ENCODE peak calls at places on chromosomes 2 and 18, in seven cellular contexts. B is cardiac muscle cell, M is Peyer's patch, F is thyroid gland, X is PC-3, L is esophagus muscularis mucosa, Q is IMR-90. Z is an unnamed sample.

GRCh38 chr2:112933261-112933660 is 22.3 kb downstream of the IL37 start:
- DNase-seq in B (no peak), M (no peak), F (no peak), X (no peak), L (no peak), Q (no peak), Z (peak; percentile 75)

GRCh38 chr2:8202139-8202538 is 479.7 kb upstream of the ID2 start:
- DNase-seq in B (no peak), M (no peak), F (no peak), X (peak; percentile 68), L (no peak), Q (no peak), Z (no peak)

GRCh38 chr18:13176847-13177246 is 41.7 kb upstream of the LDLRAD4 start:
- DNase-seq in B (no peak), M (no peak), F (no peak), X (no peak), L (no peak), Q (no peak), Z (no peak)

GRCh38 chr18:36673452-36673851 is 155.3 kb downstream of the TPGS2 start:
- DNase-seq in B (no peak), M (no peak), F (no peak), X (no peak), L (no peak), Q (no peak), Z (no peak)

GRCh38 chr2:53896864-53897263 is 37.1 kb upstream of the GPR75 start:
- DNase-seq in B (peak; percentile 28), M (no peak), F (no peak), X (peak; percentile 76), L (no peak), Q (peak; percentile 77), Z (no peak)

GRCh38 chr2:38168710-38169480 is 92.9 kb upstream of the CYP1B1 start:
- DNase-seq in B (no peak), M (no peak), F (no peak), X (peak; percentile 17), L (no peak), Q (peak; percentile 69), Z (no peak)

GRCh38 chr2:182435754-182436153 is 8.9 kb upstream of the PDE1A start:
- DNase-seq in B (peak; percentile 41), M (no peak), F (no peak), X (peak; percentile 22), L (no peak), Q (peak; percentile 65), Z (no peak)

GRCh38 chr2:204717591-204717990 is 172.3 kb downstream of the PARD3B start:
- DNase-seq in B (no peak), M (no peak), F (no peak), X (no peak), L (no peak), Q (no peak), Z (no peak)

GRCh38 chr18:9661564-9661963 is 46.5 kb upstream of the RAB31 start:
- DNase-seq in B (peak; percentile 23), M (no peak), F (no peak), X (peak; percentile 56), L (no peak), Q (peak; percentile 40), Z (peak; percentile 40)

GRCh38 chr2:181341855-181342594 is 115.2 kb upstream of the ITGA4 start:
- DNase-seq in B (no peak), M (no peak), F (no peak), X (no peak), L (no peak), Q (no peak), Z (no peak)

GRCh38 chr2:182077451-182078142 is 91.9 kb downstream of the PPP1R1C start:
- DNase-seq in B (peak; percentile 91), M (no peak), F (peak; percentile 19), X (peak; percentile 95), L (no peak), Q (peak; percentile 95), Z (no peak)

GRCh38 chr2:60370835-60371618 is 182.4 kb downstream of the BCL11A start:
- DNase-seq in B (no peak), M (no peak), F (no peak), X (no peak), L (no peak), Q (no peak), Z (peak; percentile 81)

GRCh38 chr2:229254206-229254605 is 16.9 kb downstream of the PID1 start:
- DNase-seq in B (no peak), M (no peak), F (no peak), X (no peak), L (no peak), Q (no peak), Z (no peak)

GRCh38 chr2:30979822-30980245 is 158.4 kb downstream of the GALNT14 start:
- DNase-seq in B (peak; percentile 36), M (no peak), F (no peak), X (peak; percentile 84), L (no peak), Q (peak; percentile 13), Z (no peak)

GRCh38 chr2:98805412-98806265 is 74.7 kb upstream of the MGAT4A start:
- DNase-seq in B (peak; percentile 85), M (no peak), F (peak; percentile 69), X (peak; percentile 78), L (peak; percentile 87), Q (peak; percentile 8), Z (peak; percentile 69)

GRCh38 chr2:57160976-57161375 is 885.6 kb upstream of the VRK2 start:
- DNase-seq in B (no peak), M (no peak), F (no peak), X (peak; percentile 45), L (no peak), Q (no peak), Z (no peak)

GRCh38 chr2:26568076-26568890 is 72.9 kb downstream of the CIB4 start:
- DNase-seq in B (no peak), M (no peak), F (no peak), X (no peak), L (no peak), Q (no peak), Z (no peak)

DNA sequence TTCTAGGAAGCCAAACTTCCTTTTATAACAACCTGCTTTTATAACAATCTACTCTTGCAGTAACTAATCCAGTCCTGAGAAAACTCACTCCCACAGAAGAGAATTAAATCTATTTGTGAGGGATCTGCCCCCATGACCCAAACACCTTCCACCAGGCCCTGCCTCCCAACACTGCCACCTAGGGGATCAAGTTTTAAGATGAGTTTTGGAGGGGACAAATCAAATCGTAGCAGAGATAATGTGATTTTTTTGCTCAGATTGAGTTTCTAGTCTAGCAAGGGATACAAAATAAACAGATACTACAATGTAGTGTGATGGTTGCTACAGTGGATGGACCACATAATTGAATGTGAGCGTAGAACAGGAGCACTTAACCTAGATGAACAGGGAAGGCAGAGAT is 52.2 kb downstream of the NCOA1 start:
- DNase-seq in B (no peak), M (no peak), F (no peak), X (peak; percentile 46), L (no peak), Q (no peak), Z (no peak)
- TF ChIP-seq CTCF in B (peak; percentile 15), M (peak; percentile 4), F (no peak), X (peak; percentile 72), L (no peak), Q (no peak), Z (no peak)

GRCh38 chr2:227020416-227020815 is 143.6 kb downstream of the COL4A4 start:
- DNase-seq in B (no peak), M (no peak), F (no peak), X (no peak), L (no peak), Q (no peak), Z (no peak)
- TF ChIP-seq CTCF in B (no peak), M (no peak), F (no peak), X (no peak), L (no peak), Q (no peak), Z (no peak)

GRCh38 chr2:42328148-42328833 is 32.7 kb downstream of the COX7A2L start:
- DNase-seq in B (peak; percentile 63), M (no peak), F (no peak), X (peak; percentile 48), L (no peak), Q (peak; percentile 57), Z (no peak)
- TF ChIP-seq CTCF in B (peak; percentile 42), M (peak; percentile 43), F (peak; percentile 13), X (peak; percentile 77), L (peak; percentile 47), Q (peak; percentile 58), Z (peak; percentile 51)

GRCh38 chr2:232700154-232700553 is 3.0 kb downstream of the GIGYF2 start:
- DNase-seq in B (no peak), M (no peak), F (no peak), X (no peak), L (no peak), Q (no peak), Z (no peak)
- TF ChIP-seq CTCF in B (no peak), M (no peak), F (no peak), X (no peak), L (no peak), Q (no peak), Z (no peak)

GRCh38 chr2:233402774-233403173 is 48.5 kb downstream of the DGKD start:
- DNase-seq in B (no peak), M (no peak), F (no peak), X (no peak), L (no peak), Q (no peak), Z (no peak)

GRCh38 chr2:233404227-233404626 is 49.9 kb downstream of the DGKD start:
- DNase-seq in B (peak; percentile 65), M (peak; percentile 58), F (peak; percentile 68), X (peak; percentile 77), L (no peak), Q (peak; percentile 48), Z (no peak)

GRCh38 chr2:233400961-233401360 is 46.7 kb downstream of the DGKD start:
- DNase-seq in B (no peak), M (no peak), F (no peak), X (no peak), L (no peak), Q (no peak), Z (no peak)

GRCh38 chr2:233400341-233400740 is 46.0 kb downstream of the DGKD start:
- DNase-seq in B (no peak), M (no peak), F (no peak), X (no peak), L (no peak), Q (no peak), Z (no peak)

DNA sequence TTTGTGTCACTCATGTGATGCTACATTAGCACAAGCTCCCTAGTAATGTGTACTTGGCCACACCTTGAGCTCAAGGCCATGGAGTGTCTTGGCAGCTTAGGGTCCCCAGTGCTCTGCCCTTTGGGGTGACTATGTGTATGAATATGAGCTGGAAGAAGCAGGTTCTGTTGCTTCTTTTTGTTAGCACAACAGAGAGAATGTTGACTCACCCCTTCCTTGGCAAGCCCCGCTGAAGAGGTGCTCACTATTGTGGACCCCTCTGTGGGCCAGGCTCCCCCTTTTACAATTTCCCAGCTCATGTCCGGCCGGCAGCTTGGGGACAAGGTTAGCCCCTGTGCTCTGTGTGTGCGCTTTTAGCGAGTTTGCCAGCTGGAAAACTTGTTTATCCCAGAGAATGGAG is 48.1 kb downstream of the DGKD start:
- DNase-seq in B (no peak), M (no peak), F (no peak), X (no peak), L (no peak), Q (no peak), Z (no peak)
- TF ChIP-seq CTCF in B (no peak), M (no peak), F (no peak), X (no peak), L (no peak), Q (no peak), Z (no peak)